ENCODE peak calls at places on chromosomes 13 and 19, in five cellular contexts. I is CD8-positive, alpha-beta memory T cell; M is body of pancreas; B is IMR-90; E is GM06990. F is an unnamed sample.

GRCh38 chr13:29508130-29508873 is 87.2 kb downstream of the SLC7A1 start:
- DNase-seq in E (peak), I (peak), M (peak), B (peak), F (peak)

GRCh38 chr13:78060966-78061365 is 142.3 kb upstream of the EDNRB start:
- DNase-seq in M (no peak), I (no peak), B (no peak), E (no peak), F (no peak)

GRCh38 chr19:10219678-10220077 is 11.5 kb downstream of the S1PR2 start:
- DNase-seq in E (peak), B (peak), M (no peak), I (peak), F (peak)

GRCh38 chr19:2361259-2362038 is 1.4 kb downstream of the TMPRSS9 start:
- DNase-seq in E (no peak), B (no peak), I (no peak), M (no peak), F (no peak)

GRCh38 chr13:41905600-41906254 is 55.2 kb downstream of the VWA8 start:
- DNase-seq in E (no peak), B (peak), M (no peak), I (no peak), F (peak)

GRCh38 chr19:45070861-45071544 is 5.3 kb downstream of the ZNF296 start:
- DNase-seq in B (no peak), I (no peak), M (no peak), E (no peak), F (no peak)

GRCh38 chr13:52405369-52405766 is 604 bp downstream of the THSD1 start:
- DNase-seq in I (no peak), E (no peak), M (no peak), B (no peak), F (no peak)

GRCh38 chr19:35872180-35872579 is 3.8 kb downstream of the APLP1 start:
- DNase-seq in B (no peak), M (no peak), E (no peak), I (no peak), F (no peak)

GRCh38 chr13:110641055-110642015 is 26.0 kb downstream of the NAXD start:
- DNase-seq in M (peak), B (peak), E (no peak), I (no peak), F (peak)

GRCh38 chr13:42229287-42229686 is 42.7 kb upstream of the AKAP11 start:
- DNase-seq in E (no peak), M (no peak), B (no peak), I (no peak), F (peak)

GRCh38 chr13:49214917-49215376 is 5.2 kb upstream of the MLNR start:
- DNase-seq in I (peak), E (peak), M (peak), B (peak), F (peak)

GRCh38 chr13:42836930-42837329 is 55.5 kb downstream of the FAM216B start:
- DNase-seq in I (no peak), E (no peak), B (peak), M (peak), F (peak)

GRCh38 chr13:50846861-50847475 is 3.5 kb upstream of the DLEU7 start:
- DNase-seq in M (no peak), I (no peak), E (no peak), B (no peak), F (no peak)

GRCh38 chr19:10758978-10759377 is 41.1 kb downstream of the DNM2 start:
- DNase-seq in E (no peak), M (no peak), B (no peak), I (no peak), F (no peak)

GRCh38 chr19:23787106-23787505 is 28.4 kb upstream of the ZNF681 start:
- DNase-seq in M (no peak), I (no peak), E (no peak), B (peak), F (peak)

GRCh38 chr13:90723381-90723780 is 624.1 kb upstream of the MIR17HG start:
- DNase-seq in I (no peak), E (no peak), M (no peak), B (no peak), F (peak)

GRCh38 chr19:3336680-3337523 is 29.5 kb upstream of the NFIC start:
- DNase-seq in I (no peak), E (no peak), B (peak), M (peak), F (peak)

GRCh38 chr13:46551410-46552301 is 1.3 kb upstream of the LRCH1 start:
- DNase-seq in M (peak), E (no peak), I (peak), B (peak), F (peak)

GRCh38 chr19:447816-448546 is 12.9 kb downstream of the SHC2 start:
- DNase-seq in M (no peak), B (no peak), I (no peak), E (no peak), F (peak)

GRCh38 chr13:78102121-78102677 is 183.6 kb upstream of the EDNRB start:
- DNase-seq in I (no peak), E (peak), M (peak), B (peak), F (peak)

GRCh38 chr19:20279516-20279915 is 112.5 kb downstream of the ZNF486 start:
- DNase-seq in B (no peak), I (no peak), E (no peak), M (no peak), F (no peak)

GRCh38 chr19:2512523-2513431 is 36.9 kb downstream of the GADD45B start:
- DNase-seq in E (no peak), B (no peak), I (no peak), M (no peak), F (no peak)

GRCh38 chr13:29514720-29515310 is 80.7 kb downstream of the SLC7A1 start:
- DNase-seq in E (no peak), I (no peak), B (no peak), M (no peak), F (no peak)

GRCh38 chr13:59172076-59172475 is 991.7 kb downstream of the DIAPH3 start:
- DNase-seq in I (no peak), E (no peak), B (no peak), M (no peak), F (no peak)

GRCh38 chr13:105991622-105992254 is 543.7 kb downstream of the EFNB2 start:
- DNase-seq in I (no peak), E (no peak), M (peak), B (peak), F (peak)

GRCh38 chr13:105665284-105665683 is 870.2 kb downstream of the EFNB2 start:
- DNase-seq in E (no peak), B (peak), I (no peak), M (no peak), F (peak)

GRCh38 chr13:112574476-112575294 is 13.3 kb downstream of the TUBGCP3 start:
- DNase-seq in B (peak), I (no peak), E (no peak), M (no peak), F (peak)

GRCh38 chr19:29751932-29752331 is 36.9 kb upstream of the C19orf12 start:
- DNase-seq in E (no peak), B (no peak), M (no peak), I (no peak), F (no peak)

DNA sequence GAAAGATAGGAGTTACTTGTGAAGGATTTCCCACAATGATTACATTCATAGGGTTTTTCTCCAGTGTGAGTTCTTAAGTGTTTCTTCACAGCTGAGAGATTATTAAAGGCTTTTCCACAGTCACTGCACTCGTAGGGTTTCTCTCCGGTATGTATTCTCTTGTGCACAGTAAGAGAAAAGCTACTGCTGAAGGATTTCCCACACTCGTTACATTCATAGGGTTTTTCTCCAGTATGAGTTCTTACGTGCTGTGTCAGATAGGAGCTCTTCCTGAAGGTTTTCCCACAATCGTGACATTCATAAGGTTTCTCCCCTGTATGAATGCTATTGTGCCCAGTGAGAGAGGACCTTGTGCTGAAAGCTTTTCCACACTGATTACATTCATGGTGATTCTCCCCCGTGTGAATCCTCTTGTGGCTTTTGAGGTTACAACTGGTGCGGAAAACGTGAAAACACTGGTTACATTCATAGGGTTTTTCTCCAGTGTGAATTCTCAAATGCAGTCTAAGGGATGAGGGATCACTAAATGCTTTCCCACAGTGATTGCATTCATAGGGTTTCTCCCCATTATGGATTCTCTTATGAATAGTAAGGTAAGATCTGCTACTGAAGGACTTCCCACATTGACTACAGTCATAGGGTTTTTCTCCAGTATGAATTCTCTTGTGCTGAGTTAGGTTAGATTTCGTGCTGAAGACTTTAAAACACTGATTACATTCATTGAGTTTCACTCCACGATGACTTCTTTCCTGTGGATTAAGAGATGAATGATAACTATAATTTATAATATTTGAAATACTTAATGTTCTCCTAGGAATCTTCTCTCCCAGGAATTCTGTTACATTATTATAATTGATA is 20.6 kb downstream of the ZNF558 start:
- DNase-seq in B (peak), I (no peak), E (no peak), M (no peak), F (peak)
- H3K4me3 ChIP-seq in B (no peak), I (no peak), E (no peak), M (no peak), F (no peak)

GRCh38 chr19:16896913-16897571 is 8.2 kb downstream of the F2RL3 start:
- DNase-seq in I (peak), E (peak), B (peak), M (peak), F (peak)

GRCh38 chr19:16897572-16898056 is 8.8 kb downstream of the F2RL3 start:
- DNase-seq in M (peak), I (no peak), E (no peak), B (no peak), F (peak)

GRCh38 chr19:16899566-16900075 is 10.8 kb downstream of the F2RL3 start:
- DNase-seq in E (no peak), M (peak), I (no peak), B (no peak), F (peak)

GRCh38 chr19:16896098-16896912 is 7.5 kb downstream of the F2RL3 start:
- DNase-seq in B (no peak), I (no peak), E (no peak), M (no peak), F (no peak)

DNA sequence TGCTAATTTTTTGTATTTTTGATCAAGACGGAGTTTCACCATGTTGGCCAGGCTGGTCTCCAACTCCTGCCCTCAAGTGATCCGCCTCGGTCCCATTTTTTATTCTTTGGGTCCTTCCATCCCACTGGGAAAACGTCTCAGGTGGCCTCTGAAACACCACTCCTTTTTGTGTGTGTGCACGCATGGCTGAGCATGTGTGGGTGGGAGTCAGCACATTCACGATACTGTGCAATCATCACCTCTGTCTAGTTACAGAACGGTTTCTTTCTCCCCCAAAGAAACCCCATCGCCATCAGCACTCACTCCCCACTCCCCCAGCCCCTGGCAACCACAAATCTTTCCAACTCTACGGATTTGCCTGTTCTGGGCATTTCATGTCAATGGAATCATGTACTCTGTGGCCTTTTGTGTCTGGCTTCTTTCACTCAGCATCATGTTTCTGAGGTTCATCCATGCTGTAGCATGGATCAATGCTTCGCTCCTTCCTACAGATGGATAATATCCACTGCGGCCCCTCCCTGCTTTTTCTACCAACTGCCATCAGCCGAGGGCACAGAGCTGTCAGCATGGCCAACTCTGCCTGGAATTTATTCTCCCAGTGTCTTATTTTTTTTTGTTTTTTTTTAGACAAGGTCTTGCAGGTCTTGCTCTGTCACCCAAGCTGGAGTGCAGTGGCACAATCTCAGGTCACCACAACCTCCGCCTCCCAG is 9.7 kb downstream of the F2RL3 start:
- DNase-seq in I (no peak), E (no peak), M (no peak), B (no peak), F (no peak)
- H3K4me3 ChIP-seq in I (no peak), E (peak), M (no peak), B (no peak), F (no peak)

DNA sequence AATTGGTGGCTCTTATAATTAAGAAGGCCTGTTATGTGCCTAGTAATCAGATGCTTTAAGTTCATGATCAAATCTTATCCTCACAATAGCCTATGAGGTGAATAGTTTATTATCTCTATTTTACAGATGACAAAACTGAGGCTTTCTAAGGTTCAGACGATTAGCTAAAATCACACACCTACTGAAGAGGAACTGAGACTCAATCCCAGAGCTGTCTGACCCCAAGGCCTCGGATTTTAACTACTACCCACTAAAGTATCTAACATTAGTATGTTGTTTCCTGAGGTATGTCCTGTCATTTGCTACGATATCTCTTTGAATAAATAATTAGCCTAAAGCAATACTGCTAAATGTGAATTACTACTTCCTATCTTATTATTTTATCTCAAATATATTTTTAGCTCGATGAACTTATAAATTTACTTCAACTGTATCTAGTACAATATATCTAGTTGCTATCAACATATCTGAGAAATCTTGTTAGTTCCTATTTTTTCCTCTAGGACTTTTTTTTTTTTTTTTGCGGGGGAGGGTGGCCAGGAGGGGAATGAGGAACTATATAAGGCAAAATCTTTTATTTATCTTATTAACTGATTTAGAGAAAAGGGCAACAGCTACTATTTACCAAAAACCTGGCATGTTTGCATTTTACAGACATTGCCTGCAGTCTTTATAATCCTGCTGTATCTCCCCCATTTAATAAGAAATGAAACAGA is 118.5 kb downstream of the ABCC4 start:
- DNase-seq in E (peak), M (no peak), B (no peak), I (no peak), F (no peak)
- H3K4me3 ChIP-seq in E (no peak), M (no peak), B (no peak), I (no peak), F (no peak)

GRCh38 chr13:39144391-39144790 is 106.1 kb downstream of the NHLRC3 start:
- DNase-seq in B (no peak), M (no peak), I (no peak), E (no peak), F (no peak)

GRCh38 chr13:39149896-39150295 is 111.6 kb downstream of the NHLRC3 start:
- DNase-seq in B (no peak), E (no peak), I (no peak), M (no peak), F (no peak)

GRCh38 chr13:39148513-39148961 is 110.3 kb downstream of the NHLRC3 start:
- DNase-seq in M (peak), B (no peak), E (no peak), I (no peak), F (peak)

DNA sequence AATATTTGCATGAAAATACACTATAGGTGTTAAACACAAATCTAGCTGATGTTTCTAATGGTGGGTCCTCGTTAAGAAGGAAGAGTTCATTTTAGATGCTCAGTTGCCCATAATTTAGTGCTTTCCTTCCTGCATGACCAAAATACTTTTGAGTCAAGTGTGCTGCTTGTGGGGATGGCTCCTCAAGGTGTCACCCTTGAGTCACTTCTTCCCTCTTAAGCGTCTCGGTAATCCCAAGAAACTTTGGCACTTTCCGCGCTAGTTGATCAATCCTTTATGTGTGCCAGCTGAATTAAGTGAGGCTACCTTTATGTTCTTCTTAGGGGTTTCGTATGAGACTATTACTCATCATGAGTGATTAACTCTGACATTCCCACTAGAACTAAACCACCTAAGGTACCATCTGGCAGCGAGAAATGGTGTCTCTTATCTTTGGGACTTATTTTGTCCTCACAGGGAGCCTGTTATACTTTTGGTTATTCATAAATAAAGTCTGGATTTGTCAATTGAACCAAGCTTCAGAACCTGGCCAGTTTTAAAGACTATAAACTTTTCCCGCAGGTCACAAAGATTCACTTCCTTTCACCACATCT is 106.8 kb downstream of the NHLRC3 start:
- DNase-seq in I (no peak), E (peak), B (peak), M (peak), F (peak)
- H3K4me3 ChIP-seq in I (no peak), E (no peak), B (no peak), M (no peak), F (no peak)